ENCODE peak calls at places on chromosomes 4 and X, in eight cellular contexts. One of them, this sample, is unnamed.

GRCh38 chrX:130179170-130179569 is 7.4 kb downstream of the RAB33A start:
- DNase-seq in CD8-positive, alpha-beta T cell: no peak
- DNase-seq in hepatocyte: no peak
- DNase-seq in tibial nerve: no peak
- DNase-seq in HL-60: no peak
- DNase-seq in psoas muscle: no peak
- DNase-seq in adrenal gland: no peak
- DNase-seq in left ventricle myocardium inferior: no peak
- DNase-seq in this sample: no peak

GRCh38 chrX:52608961-52609360 is 45.7 kb downstream of the SSX7 start:
- DNase-seq in left ventricle myocardium inferior: no peak
- DNase-seq in hepatocyte: no peak
- DNase-seq in CD8-positive, alpha-beta T cell: no peak
- DNase-seq in psoas muscle: no peak
- DNase-seq in adrenal gland: no peak
- DNase-seq in tibial nerve: no peak
- DNase-seq in HL-60: no peak
- DNase-seq in this sample: no peak

GRCh38 chr4:78014889-78015886 is 41.9 kb upstream of the FRAS1 start:
- DNase-seq in tibial nerve: no peak
- DNase-seq in HL-60: no peak
- DNase-seq in hepatocyte: no peak
- DNase-seq in CD8-positive, alpha-beta T cell: no peak
- DNase-seq in psoas muscle: no peak
- DNase-seq in adrenal gland: no peak
- DNase-seq in left ventricle myocardium inferior: no peak
- DNase-seq in this sample: no peak

GRCh38 chrX:1182211-1182610 is 30.2 kb downstream of the CRLF2 start:
- DNase-seq in hepatocyte: no peak
- DNase-seq in CD8-positive, alpha-beta T cell: no peak
- DNase-seq in adrenal gland: no peak
- DNase-seq in HL-60: no peak
- DNase-seq in left ventricle myocardium inferior: no peak
- DNase-seq in psoas muscle: no peak
- DNase-seq in tibial nerve: no peak
- DNase-seq in this sample: no peak

GRCh38 chr4:85780664-85781063 is 305.7 kb downstream of the ARHGAP24 start:
- DNase-seq in tibial nerve: no peak
- DNase-seq in adrenal gland: no peak
- DNase-seq in CD8-positive, alpha-beta T cell: no peak
- DNase-seq in left ventricle myocardium inferior: no peak
- DNase-seq in HL-60: no peak
- DNase-seq in psoas muscle: no peak
- DNase-seq in hepatocyte: no peak
- DNase-seq in this sample: no peak

GRCh38 chr4:108204518-108204917 is 35.8 kb upstream of the LEF1 start:
- DNase-seq in tibial nerve: no peak
- DNase-seq in psoas muscle: no peak
- DNase-seq in CD8-positive, alpha-beta T cell: no peak
- DNase-seq in hepatocyte: no peak
- DNase-seq in adrenal gland: no peak
- DNase-seq in HL-60: no peak
- DNase-seq in left ventricle myocardium inferior: no peak
- DNase-seq in this sample: no peak

GRCh38 chr4:139633661-139634060 is 32.0 kb upstream of the MGST2 start:
- DNase-seq in HL-60: no peak
- DNase-seq in CD8-positive, alpha-beta T cell: no peak
- DNase-seq in psoas muscle: peak; percentile 22
- DNase-seq in adrenal gland: peak; percentile 51
- DNase-seq in tibial nerve: no peak
- DNase-seq in left ventricle myocardium inferior: peak; percentile 21
- DNase-seq in hepatocyte: peak; percentile 49
- DNase-seq in this sample: no peak

GRCh38 chrX:29890004-29890403 is 325.4 kb upstream of the MAGEB2 start:
- DNase-seq in psoas muscle: no peak
- DNase-seq in HL-60: no peak
- DNase-seq in tibial nerve: no peak
- DNase-seq in adrenal gland: no peak
- DNase-seq in hepatocyte: no peak
- DNase-seq in left ventricle myocardium inferior: no peak
- DNase-seq in CD8-positive, alpha-beta T cell: no peak
- DNase-seq in this sample: no peak

GRCh38 chrX:20971250-20971649 is 403.0 kb upstream of the CNKSR2 start:
- DNase-seq in adrenal gland: no peak
- DNase-seq in left ventricle myocardium inferior: no peak
- DNase-seq in HL-60: no peak
- DNase-seq in tibial nerve: no peak
- DNase-seq in psoas muscle: no peak
- DNase-seq in CD8-positive, alpha-beta T cell: no peak
- DNase-seq in hepatocyte: no peak
- DNase-seq in this sample: no peak

GRCh38 chr4:39470402-39470801 is 11.5 kb downstream of the LIAS start:
- DNase-seq in HL-60: no peak
- DNase-seq in left ventricle myocardium inferior: no peak
- DNase-seq in psoas muscle: no peak
- DNase-seq in tibial nerve: no peak
- DNase-seq in CD8-positive, alpha-beta T cell: no peak
- DNase-seq in hepatocyte: no peak
- DNase-seq in adrenal gland: no peak
- DNase-seq in this sample: no peak
- H3K27ac ChIP-seq in HL-60: no peak overlapping the region
- H3K27ac ChIP-seq in left ventricle myocardium inferior: no peak overlapping the region
- H3K27ac ChIP-seq in psoas muscle: no peak overlapping the region
- H3K27ac ChIP-seq in tibial nerve: no peak overlapping the region
- H3K27ac ChIP-seq in CD8-positive, alpha-beta T cell: no peak overlapping the region
- H3K27ac ChIP-seq in hepatocyte: peak overlapping the region; percentile 47
- H3K27ac ChIP-seq in adrenal gland: peak overlapping the region; percentile 58
- H3K27ac ChIP-seq in this sample: no peak overlapping the region

DNA sequence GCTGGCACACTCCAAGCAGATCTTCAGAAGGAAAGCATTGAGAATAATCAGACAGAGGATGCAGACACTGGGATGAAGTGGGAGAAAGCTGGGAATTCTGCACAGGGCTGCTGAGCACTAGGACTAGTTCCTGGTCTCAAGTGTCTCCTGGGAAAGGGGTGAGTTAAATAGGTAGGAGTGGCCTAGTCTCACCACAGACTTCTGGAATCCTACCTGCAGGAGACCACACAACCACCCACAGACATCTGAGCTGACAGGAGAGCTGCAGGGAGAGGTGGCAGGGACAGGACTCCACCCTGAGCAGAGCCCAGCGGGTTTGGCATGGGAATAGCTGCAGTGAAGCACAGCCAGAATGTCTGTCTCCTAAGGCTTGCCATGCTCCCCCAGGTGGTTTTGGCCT is 95.1 kb upstream of the GALNTL6 start:
- DNase-seq in HL-60: no peak
- DNase-seq in psoas muscle: no peak
- DNase-seq in adrenal gland: no peak
- DNase-seq in hepatocyte: no peak
- DNase-seq in left ventricle myocardium inferior: no peak
- DNase-seq in CD8-positive, alpha-beta T cell: no peak
- DNase-seq in tibial nerve: no peak
- DNase-seq in this sample: no peak
- TF ChIP-seq CTCF in HL-60: no peak
- TF ChIP-seq CTCF in psoas muscle: no peak
- TF ChIP-seq CTCF in adrenal gland: no peak
- TF ChIP-seq CTCF in hepatocyte: no peak
- TF ChIP-seq CTCF in left ventricle myocardium inferior: no peak
- TF ChIP-seq CTCF in CD8-positive, alpha-beta T cell: no peak
- TF ChIP-seq CTCF in tibial nerve: no peak
- TF ChIP-seq CTCF in this sample: no peak

GRCh38 chrX:24396930-24397277 is 36.5 kb downstream of the SUPT20HL1 start:
- DNase-seq in psoas muscle: no peak
- DNase-seq in left ventricle myocardium inferior: no peak
- DNase-seq in hepatocyte: no peak
- DNase-seq in tibial nerve: no peak
- DNase-seq in CD8-positive, alpha-beta T cell: no peak
- DNase-seq in adrenal gland: no peak
- DNase-seq in HL-60: no peak
- DNase-seq in this sample: no peak
- H3K27ac ChIP-seq in psoas muscle: no peak overlapping the region
- H3K27ac ChIP-seq in left ventricle myocardium inferior: peak overlapping the region; percentile 12
- H3K27ac ChIP-seq in hepatocyte: peak overlapping the region; percentile 0
- H3K27ac ChIP-seq in tibial nerve: no peak overlapping the region
- H3K27ac ChIP-seq in CD8-positive, alpha-beta T cell: no peak overlapping the region
- H3K27ac ChIP-seq in adrenal gland: no peak overlapping the region
- H3K27ac ChIP-seq in HL-60: no peak overlapping the region
- H3K27ac ChIP-seq in this sample: no peak overlapping the region

GRCh38 chr4:153465922-153466636 is at the start of gene TMEM131L:
- DNase-seq in adrenal gland: peak; percentile 62
- DNase-seq in left ventricle myocardium inferior: peak; percentile 71
- DNase-seq in CD8-positive, alpha-beta T cell: peak; percentile 70
- DNase-seq in HL-60: peak; percentile 84
- DNase-seq in psoas muscle: peak; percentile 80
- DNase-seq in tibial nerve: peak; percentile 29
- DNase-seq in hepatocyte: peak; percentile 83
- DNase-seq in this sample: peak; percentile 71
- TF ChIP-seq CTCF in adrenal gland: no peak
- TF ChIP-seq CTCF in left ventricle myocardium inferior: peak; percentile 33
- TF ChIP-seq CTCF in CD8-positive, alpha-beta T cell: peak; percentile 35
- TF ChIP-seq CTCF in HL-60: no peak
- TF ChIP-seq CTCF in psoas muscle: no peak
- TF ChIP-seq CTCF in tibial nerve: no peak
- TF ChIP-seq CTCF in hepatocyte: peak; percentile 28
- TF ChIP-seq CTCF in this sample: peak; percentile 4

GRCh38 chrX:42978655-42979379 is 200.9 kb upstream of the PPP1R2C start:
- DNase-seq in HL-60: no peak
- DNase-seq in left ventricle myocardium inferior: no peak
- DNase-seq in adrenal gland: no peak
- DNase-seq in CD8-positive, alpha-beta T cell: no peak
- DNase-seq in psoas muscle: no peak
- DNase-seq in tibial nerve: no peak
- DNase-seq in hepatocyte: no peak
- DNase-seq in this sample: no peak
- H3K27ac ChIP-seq in HL-60: no peak overlapping the region
- H3K27ac ChIP-seq in left ventricle myocardium inferior: no peak overlapping the region
- H3K27ac ChIP-seq in adrenal gland: no peak overlapping the region
- H3K27ac ChIP-seq in CD8-positive, alpha-beta T cell: no peak overlapping the region
- H3K27ac ChIP-seq in psoas muscle: no peak overlapping the region
- H3K27ac ChIP-seq in tibial nerve: no peak overlapping the region
- H3K27ac ChIP-seq in hepatocyte: peak overlapping the region; percentile 98
- H3K27ac ChIP-seq in this sample: no peak overlapping the region

This sample was measured in RWPE1.